ENCODE peak calls at places on chromosomes 6 and 20, in nine cellular contexts. One of them, this sample, is unnamed.
A peak's percentile ranks its signal among the peaks of the same experiment; 100 is the strongest.

GRCh38 chr6:35328108-35328723 is 14.1 kb upstream of the PPARD start:
- DNase-seq in GDM1: no peak
- DNase-seq in hypothalamus: no peak
- DNase-seq in adrenal gland: no peak
- DNase-seq in HepG2: peak; percentile 55
- DNase-seq in HCT116: no peak
- DNase-seq in body of pancreas: no peak
- DNase-seq in posterior cingulate gyrus: no peak
- DNase-seq in A549: no peak
- DNase-seq in this sample: no peak

GRCh38 chr6:45657243-45657642 is 279.5 kb upstream of the SUPT3H start:
- DNase-seq in GDM1: no peak
- DNase-seq in hypothalamus: no peak
- DNase-seq in adrenal gland: no peak
- DNase-seq in HepG2: no peak
- DNase-seq in HCT116: no peak
- DNase-seq in body of pancreas: no peak
- DNase-seq in posterior cingulate gyrus: no peak
- DNase-seq in A549: no peak
- DNase-seq in this sample: no peak

GRCh38 chr6:113723182-113723581 is 134.0 kb upstream of the MARCKS start:
- DNase-seq in GDM1: no peak
- DNase-seq in hypothalamus: no peak
- DNase-seq in adrenal gland: no peak
- DNase-seq in HepG2: no peak
- DNase-seq in HCT116: no peak
- DNase-seq in body of pancreas: no peak
- DNase-seq in posterior cingulate gyrus: no peak
- DNase-seq in A549: no peak
- DNase-seq in this sample: no peak

GRCh38 chr6:47334334-47334733 is 24.6 kb upstream of the TNFRSF21 start:
- DNase-seq in GDM1: no peak
- DNase-seq in hypothalamus: no peak
- DNase-seq in adrenal gland: no peak
- DNase-seq in HepG2: no peak
- DNase-seq in HCT116: no peak
- DNase-seq in body of pancreas: no peak
- DNase-seq in posterior cingulate gyrus: no peak
- DNase-seq in A549: no peak
- DNase-seq in this sample: no peak

GRCh38 chr20:35042268-35042667 is 50.3 kb downstream of the TRPC4AP start:
- DNase-seq in GDM1: no peak
- DNase-seq in hypothalamus: no peak
- DNase-seq in adrenal gland: no peak
- DNase-seq in HepG2: no peak
- DNase-seq in HCT116: no peak
- DNase-seq in body of pancreas: no peak
- DNase-seq in posterior cingulate gyrus: no peak
- DNase-seq in A549: no peak
- DNase-seq in this sample: no peak

GRCh38 chr6:154179443-154179842 is 140.4 kb downstream of the OPRM1 start:
- DNase-seq in GDM1: no peak
- DNase-seq in hypothalamus: no peak
- DNase-seq in adrenal gland: no peak
- DNase-seq in HepG2: no peak
- DNase-seq in HCT116: no peak
- DNase-seq in body of pancreas: no peak
- DNase-seq in posterior cingulate gyrus: no peak
- DNase-seq in A549: no peak
- DNase-seq in this sample: no peak

GRCh38 chr6:34151321-34152041 is 5.6 kb upstream of the GRM4 start:
- DNase-seq in GDM1: no peak
- DNase-seq in hypothalamus: no peak
- DNase-seq in adrenal gland: no peak
- DNase-seq in HepG2: no peak
- DNase-seq in HCT116: no peak
- DNase-seq in body of pancreas: no peak
- DNase-seq in posterior cingulate gyrus: no peak
- DNase-seq in A549: no peak
- DNase-seq in this sample: no peak

GRCh38 chr20:6768228-6769185 is 1.0 kb downstream of the BMP2 start:
- DNase-seq in GDM1: no peak
- DNase-seq in hypothalamus: no peak
- DNase-seq in adrenal gland: peak; percentile 27
- DNase-seq in HepG2: no peak
- DNase-seq in HCT116: no peak
- DNase-seq in body of pancreas: peak; percentile 38
- DNase-seq in posterior cingulate gyrus: peak; percentile 21
- DNase-seq in A549: no peak
- DNase-seq in this sample: no peak

GRCh38 chr20:9408422-9409300 is 105.7 kb upstream of the LAMP5 start:
- DNase-seq in GDM1: no peak
- DNase-seq in hypothalamus: no peak
- DNase-seq in adrenal gland: no peak
- DNase-seq in HepG2: no peak
- DNase-seq in HCT116: no peak
- DNase-seq in body of pancreas: no peak
- DNase-seq in posterior cingulate gyrus: no peak
- DNase-seq in A549: no peak
- DNase-seq in this sample: no peak

GRCh38 chr6:132236744-132237143 is 164.5 kb downstream of the MOXD1 start:
- DNase-seq in GDM1: no peak
- DNase-seq in hypothalamus: no peak
- DNase-seq in adrenal gland: no peak
- DNase-seq in HepG2: no peak
- DNase-seq in HCT116: no peak
- DNase-seq in body of pancreas: no peak
- DNase-seq in posterior cingulate gyrus: no peak
- DNase-seq in A549: no peak
- DNase-seq in this sample: no peak

This sample was measured in H54.